ENCODE peak calls at places on chromosomes 3 and 15, in seven cellular contexts. G is heart right ventricle; N is transverse colon; M is SK-N-MC; B is naive thymus-derived CD4-positive, alpha-beta T cell; U is caudate nucleus; V is AG04450. L is an unnamed sample.

GRCh38 chr3:13159890-13160289 is 86.7 kb upstream of the IQSEC1 start:
- DNase-seq in G (no peak), N (no peak), M (no peak), B (no peak), U (no peak), V (no peak), L (no peak)

GRCh38 chr3:65245133-65246076 is 557.6 kb upstream of the ADAMTS9 start:
- DNase-seq in G (no peak), N (no peak), M (no peak), B (no peak), U (no peak), V (no peak), L (no peak)

GRCh38 chr15:63234479-63234878 is 42.9 kb upstream of the APH1B start:
- DNase-seq in G (peak; percentile 66), N (peak; percentile 49), M (no peak), B (no peak), U (no peak), V (no peak), L (no peak)

GRCh38 chr3:134317106-134317947 is 56.9 kb downstream of the AMOTL2 start:
- DNase-seq in G (no peak), N (no peak), M (no peak), B (no peak), U (no peak), V (no peak), L (no peak)

GRCh38 chr3:11095932-11096265 is 58.4 kb upstream of the HRH1 start:
- DNase-seq in G (no peak), N (no peak), M (no peak), B (no peak), U (no peak), V (no peak), L (no peak)

GRCh38 chr3:136819784-136820640 is 1.1 kb downstream of the SLC35G2 start:
- DNase-seq in G (peak; percentile 32), N (peak; percentile 29), M (no peak), B (peak; percentile 9), U (no peak), V (no peak), L (peak; percentile 57)

GRCh38 chr3:112362221-112362620 is 29.3 kb downstream of the CD200 start:
- DNase-seq in G (no peak), N (no peak), M (no peak), B (no peak), U (no peak), V (no peak), L (no peak)

GRCh38 chr15:83108266-83109219 is 1.1 kb downstream of the TM6SF1 start:
- DNase-seq in G (peak; percentile 43), N (peak; percentile 41), M (no peak), B (peak; percentile 19), U (no peak), V (peak; percentile 29), L (no peak)

GRCh38 chr3:143226678-143227291 is 107.2 kb downstream of the CHST2 start:
- DNase-seq in G (no peak), N (peak; percentile 22), M (no peak), B (no peak), U (no peak), V (no peak), L (no peak)

GRCh38 chr3:37435572-37435971 is 261.2 kb upstream of the LRRFIP2 start:
- DNase-seq in G (no peak), N (no peak), M (no peak), B (no peak), U (no peak), V (no peak), L (no peak)

GRCh38 chr3:184261270-184262165 is at the start of gene CAMK2N2:
- DNase-seq in G (peak; percentile 22), N (peak; percentile 50), M (no peak), B (no peak), U (no peak), V (no peak), L (peak; percentile 95)

GRCh38 chr3:118544458-118544857 is 490.2 kb downstream of the IGSF11 start:
- DNase-seq in G (no peak), N (peak; percentile 59), M (no peak), B (no peak), U (no peak), V (no peak), L (no peak)

GRCh38 chr3:107574650-107575049 is 51.9 kb downstream of the BBX start:
- DNase-seq in G (peak; percentile 32), N (no peak), M (no peak), B (no peak), U (no peak), V (peak; percentile 18), L (no peak)

GRCh38 chr15:57388199-57388863 is 12.0 kb downstream of the CGNL1 start:
- DNase-seq in G (no peak), N (no peak), M (no peak), B (no peak), U (no peak), V (no peak), L (no peak)
- H3K27ac ChIP-seq in G (peak overlapping the region; percentile 77), N (no peak overlapping the region), M (no peak overlapping the region), B (no peak overlapping the region), U (no peak overlapping the region), V (no peak overlapping the region), L (peak overlapping the region; percentile 46)

GRCh38 chr15:67121725-67122600 is 56.6 kb downstream of the SMAD3 start:
- DNase-seq in G (no peak), N (no peak), M (no peak), B (no peak), U (no peak), V (no peak), L (no peak)

GRCh38 chr15:67124911-67125588 is 59.6 kb downstream of the SMAD3 start:
- DNase-seq in G (no peak), N (no peak), M (no peak), B (no peak), U (no peak), V (no peak), L (no peak)

GRCh38 chr15:67126551-67127333 is 61.3 kb downstream of the SMAD3 start:
- DNase-seq in G (no peak), N (no peak), M (no peak), B (no peak), U (no peak), V (no peak), L (no peak)

GRCh38 chr15:67125589-67126502 is 60.4 kb downstream of the SMAD3 start:
- DNase-seq in G (peak; percentile 84), N (no peak), M (no peak), B (no peak), U (no peak), V (peak; percentile 98), L (no peak)

DNA sequence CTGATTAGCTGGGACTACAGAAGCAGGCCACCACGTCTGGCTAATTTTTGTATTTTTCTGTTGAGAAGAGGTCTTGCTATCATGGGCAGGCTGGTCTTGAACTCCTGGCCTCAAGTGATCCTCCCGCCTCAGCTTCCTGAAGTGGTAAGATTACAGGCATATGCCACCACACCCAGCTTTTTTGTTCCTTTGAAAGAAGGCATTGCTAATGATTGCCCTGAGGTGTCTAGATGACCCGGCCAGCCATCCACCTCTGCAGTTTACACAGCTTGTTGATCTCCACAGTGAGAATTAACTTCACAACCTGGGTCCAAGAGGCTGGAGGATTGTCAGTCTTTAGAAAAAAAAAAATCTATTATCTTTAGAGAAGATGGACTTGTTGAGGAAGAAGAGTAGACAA is 58.7 kb downstream of the SMAD3 start:
- DNase-seq in G (no peak), N (no peak), M (no peak), B (no peak), U (no peak), V (no peak), L (no peak)
- H3K27ac ChIP-seq in G (peak overlapping the region; percentile 73), N (peak overlapping the region; percentile 74), M (no peak overlapping the region), B (peak overlapping the region; percentile 17), U (no peak overlapping the region), V (peak overlapping the region; percentile 98), L (no peak overlapping the region)

GRCh38 chr3:72969766-72970165 is 26.8 kb upstream of the PPP4R2 start:
- DNase-seq in G (no peak), N (no peak), M (no peak), B (no peak), U (no peak), V (no peak), L (no peak)
- H3K27ac ChIP-seq in G (no peak overlapping the region), N (no peak overlapping the region), M (no peak overlapping the region), B (no peak overlapping the region), U (no peak overlapping the region), V (no peak overlapping the region), L (no peak overlapping the region)

GRCh38 chr3:42505849-42506410 is 3.5 kb downstream of the VIPR1 start:
- DNase-seq in G (no peak), N (peak; percentile 7), M (no peak), B (no peak), U (no peak), V (no peak), L (peak; percentile 1)
- H3K27ac ChIP-seq in G (no peak overlapping the region), N (peak overlapping the region; percentile 92), M (no peak overlapping the region), B (no peak overlapping the region), U (no peak overlapping the region), V (no peak overlapping the region), L (no peak overlapping the region)

L was measured in WERI-Rb-1.